ENCODE peak calls at places on chromosomes 4 and X, in nine cellular contexts. One of them, this sample, is unnamed.

GRCh38 chr4:33780952-33781655 is 2463.2 kb downstream of the ARAP2 start:
- DNase-seq in GM23338: no peak
- DNase-seq in choroid plexus epithelial cell: peak
- DNase-seq in activated T-helper 1 cell treated with Interleukin-2 at 50 U/mL for 16 hours: no peak
- DNase-seq in naive B cell: no peak
- DNase-seq in GM04504: peak
- DNase-seq in EL: peak
- DNase-seq in HEK293T: no peak
- DNase-seq in brain microvascular endothelial cell: no peak
- DNase-seq in this sample: no peak

GRCh38 chrX:24259544-24260240 is 54.2 kb downstream of the SUPT20HL2 start:
- DNase-seq in activated T-helper 1 cell treated with Interleukin-2 at 50 U/mL for 16 hours: no peak
- DNase-seq in EL: peak
- DNase-seq in naive B cell: no peak
- DNase-seq in brain microvascular endothelial cell: peak
- DNase-seq in choroid plexus epithelial cell: peak
- DNase-seq in GM04504: no peak
- DNase-seq in GM23338: peak
- DNase-seq in HEK293T: peak
- DNase-seq in this sample: no peak

GRCh38 chrX:134373736-134374135 is 86.2 kb upstream of the HPRT1 start:
- DNase-seq in activated T-helper 1 cell treated with Interleukin-2 at 50 U/mL for 16 hours: no peak
- DNase-seq in EL: no peak
- DNase-seq in HEK293T: no peak
- DNase-seq in brain microvascular endothelial cell: no peak
- DNase-seq in GM23338: peak
- DNase-seq in choroid plexus epithelial cell: no peak
- DNase-seq in naive B cell: no peak
- DNase-seq in GM04504: no peak
- DNase-seq in this sample: no peak

GRCh38 chrX:68983004-68983857 is 154.4 kb downstream of the EFNB1 start:
- DNase-seq in EL: no peak
- DNase-seq in brain microvascular endothelial cell: no peak
- DNase-seq in choroid plexus epithelial cell: no peak
- DNase-seq in GM23338: no peak
- DNase-seq in activated T-helper 1 cell treated with Interleukin-2 at 50 U/mL for 16 hours: no peak
- DNase-seq in HEK293T: peak
- DNase-seq in GM04504: no peak
- DNase-seq in naive B cell: no peak
- DNase-seq in this sample: no peak

GRCh38 chrX:17689971-17690409 is 47.3 kb upstream of the SCML1 start:
- DNase-seq in naive B cell: peak
- DNase-seq in EL: peak
- DNase-seq in HEK293T: peak
- DNase-seq in brain microvascular endothelial cell: peak
- DNase-seq in GM04504: peak
- DNase-seq in choroid plexus epithelial cell: peak
- DNase-seq in activated T-helper 1 cell treated with Interleukin-2 at 50 U/mL for 16 hours: no peak
- DNase-seq in GM23338: peak
- DNase-seq in this sample: no peak

GRCh38 chr4:41102360-41103092 is 111.8 kb downstream of the APBB2 start:
- DNase-seq in choroid plexus epithelial cell: no peak
- DNase-seq in activated T-helper 1 cell treated with Interleukin-2 at 50 U/mL for 16 hours: no peak
- DNase-seq in GM23338: no peak
- DNase-seq in EL: no peak
- DNase-seq in HEK293T: no peak
- DNase-seq in brain microvascular endothelial cell: no peak
- DNase-seq in naive B cell: no peak
- DNase-seq in GM04504: no peak
- DNase-seq in this sample: no peak

GRCh38 chr4:78426972-78427371 is 124.6 kb upstream of the ANXA3 start:
- DNase-seq in HEK293T: no peak
- DNase-seq in EL: no peak
- DNase-seq in GM23338: no peak
- DNase-seq in activated T-helper 1 cell treated with Interleukin-2 at 50 U/mL for 16 hours: no peak
- DNase-seq in brain microvascular endothelial cell: no peak
- DNase-seq in choroid plexus epithelial cell: no peak
- DNase-seq in GM04504: no peak
- DNase-seq in naive B cell: no peak
- DNase-seq in this sample: no peak

GRCh38 chr4:60759518-60760245 is 440.4 kb upstream of the ADGRL3 start:
- DNase-seq in activated T-helper 1 cell treated with Interleukin-2 at 50 U/mL for 16 hours: no peak
- DNase-seq in HEK293T: no peak
- DNase-seq in GM23338: peak
- DNase-seq in choroid plexus epithelial cell: no peak
- DNase-seq in brain microvascular endothelial cell: no peak
- DNase-seq in naive B cell: no peak
- DNase-seq in GM04504: no peak
- DNase-seq in EL: no peak
- DNase-seq in this sample: no peak

GRCh38 chrX:47380268-47380667 is 9.9 kb downstream of the ZNF157 start:
- DNase-seq in GM23338: no peak
- DNase-seq in brain microvascular endothelial cell: no peak
- DNase-seq in GM04504: no peak
- DNase-seq in naive B cell: peak
- DNase-seq in activated T-helper 1 cell treated with Interleukin-2 at 50 U/mL for 16 hours: peak
- DNase-seq in EL: no peak
- DNase-seq in HEK293T: no peak
- DNase-seq in choroid plexus epithelial cell: no peak
- DNase-seq in this sample: peak

GRCh38 chrX:22196151-22196550 is 76.6 kb upstream of the CBLL2 start:
- DNase-seq in activated T-helper 1 cell treated with Interleukin-2 at 50 U/mL for 16 hours: no peak
- DNase-seq in EL: peak
- DNase-seq in GM04504: peak
- DNase-seq in brain microvascular endothelial cell: no peak
- DNase-seq in choroid plexus epithelial cell: no peak
- DNase-seq in GM23338: no peak
- DNase-seq in naive B cell: no peak
- DNase-seq in HEK293T: no peak
- DNase-seq in this sample: no peak

GRCh38 chrX:150372280-150372679 is 9.2 kb downstream of the MAMLD1 start:
- DNase-seq in brain microvascular endothelial cell: no peak
- DNase-seq in GM04504: no peak
- DNase-seq in activated T-helper 1 cell treated with Interleukin-2 at 50 U/mL for 16 hours: no peak
- DNase-seq in EL: no peak
- DNase-seq in naive B cell: no peak
- DNase-seq in GM23338: no peak
- DNase-seq in choroid plexus epithelial cell: no peak
- DNase-seq in HEK293T: no peak
- DNase-seq in this sample: no peak

GRCh38 chrX:69305333-69306062 is 140.2 kb upstream of the PJA1 start:
- DNase-seq in EL: no peak
- DNase-seq in GM23338: peak
- DNase-seq in brain microvascular endothelial cell: no peak
- DNase-seq in GM04504: no peak
- DNase-seq in HEK293T: no peak
- DNase-seq in choroid plexus epithelial cell: no peak
- DNase-seq in naive B cell: no peak
- DNase-seq in activated T-helper 1 cell treated with Interleukin-2 at 50 U/mL for 16 hours: no peak
- DNase-seq in this sample: no peak

GRCh38 chrX:132094169-132094568 is 33.7 kb downstream of the FRMD7 start:
- DNase-seq in EL: no peak
- DNase-seq in naive B cell: no peak
- DNase-seq in GM04504: no peak
- DNase-seq in GM23338: no peak
- DNase-seq in brain microvascular endothelial cell: no peak
- DNase-seq in HEK293T: no peak
- DNase-seq in choroid plexus epithelial cell: no peak
- DNase-seq in activated T-helper 1 cell treated with Interleukin-2 at 50 U/mL for 16 hours: no peak
- DNase-seq in this sample: no peak

GRCh38 chr4:56628592-56628991 is 52.5 kb downstream of the HOPX start:
- DNase-seq in HEK293T: no peak
- DNase-seq in GM23338: no peak
- DNase-seq in GM04504: no peak
- DNase-seq in brain microvascular endothelial cell: no peak
- DNase-seq in EL: no peak
- DNase-seq in choroid plexus epithelial cell: no peak
- DNase-seq in activated T-helper 1 cell treated with Interleukin-2 at 50 U/mL for 16 hours: no peak
- DNase-seq in naive B cell: no peak
- DNase-seq in this sample: no peak

GRCh38 chrX:33218819-33219218 is 7.5 kb upstream of the DMD start:
- DNase-seq in activated T-helper 1 cell treated with Interleukin-2 at 50 U/mL for 16 hours: no peak
- DNase-seq in choroid plexus epithelial cell: no peak
- DNase-seq in naive B cell: no peak
- DNase-seq in GM04504: no peak
- DNase-seq in EL: no peak
- DNase-seq in GM23338: no peak
- DNase-seq in HEK293T: no peak
- DNase-seq in brain microvascular endothelial cell: no peak
- DNase-seq in this sample: no peak

GRCh38 chrX:20144491-20144890 is 2.9 kb upstream of the EIF1AX start:
- DNase-seq in naive B cell: no peak
- DNase-seq in HEK293T: no peak
- DNase-seq in GM23338: no peak
- DNase-seq in choroid plexus epithelial cell: peak
- DNase-seq in activated T-helper 1 cell treated with Interleukin-2 at 50 U/mL for 16 hours: no peak
- DNase-seq in brain microvascular endothelial cell: peak
- DNase-seq in GM04504: peak
- DNase-seq in EL: peak
- DNase-seq in this sample: no peak

GRCh38 chrX:150864127-150864526 is 34.3 kb downstream of the CD99L2 start:
- DNase-seq in GM23338: no peak
- DNase-seq in activated T-helper 1 cell treated with Interleukin-2 at 50 U/mL for 16 hours: no peak
- DNase-seq in EL: no peak
- DNase-seq in naive B cell: no peak
- DNase-seq in GM04504: no peak
- DNase-seq in choroid plexus epithelial cell: no peak
- DNase-seq in brain microvascular endothelial cell: no peak
- DNase-seq in HEK293T: no peak
- DNase-seq in this sample: no peak

GRCh38 chrX:135688137-135688536 is 25.3 kb upstream of the CT45A1 start:
- DNase-seq in naive B cell: no peak
- DNase-seq in HEK293T: peak
- DNase-seq in choroid plexus epithelial cell: no peak
- DNase-seq in GM04504: no peak
- DNase-seq in brain microvascular endothelial cell: no peak
- DNase-seq in GM23338: peak
- DNase-seq in activated T-helper 1 cell treated with Interleukin-2 at 50 U/mL for 16 hours: no peak
- DNase-seq in EL: peak
- DNase-seq in this sample: no peak

GRCh38 chr4:106971586-106971985 is 64.5 kb downstream of the DKK2 start:
- DNase-seq in GM04504: no peak
- DNase-seq in choroid plexus epithelial cell: no peak
- DNase-seq in activated T-helper 1 cell treated with Interleukin-2 at 50 U/mL for 16 hours: no peak
- DNase-seq in EL: no peak
- DNase-seq in GM23338: no peak
- DNase-seq in HEK293T: no peak
- DNase-seq in naive B cell: no peak
- DNase-seq in brain microvascular endothelial cell: no peak
- DNase-seq in this sample: no peak

GRCh38 chr4:174380699-174381098 is 97.0 kb downstream of the CEP44 start:
- DNase-seq in GM23338: no peak
- DNase-seq in choroid plexus epithelial cell: no peak
- DNase-seq in GM04504: no peak
- DNase-seq in activated T-helper 1 cell treated with Interleukin-2 at 50 U/mL for 16 hours: no peak
- DNase-seq in EL: no peak
- DNase-seq in HEK293T: no peak
- DNase-seq in brain microvascular endothelial cell: no peak
- DNase-seq in naive B cell: no peak
- DNase-seq in this sample: no peak

GRCh38 chr4:48262926-48263325 is 6.7 kb downstream of the TEC start:
- DNase-seq in choroid plexus epithelial cell: no peak
- DNase-seq in GM23338: no peak
- DNase-seq in activated T-helper 1 cell treated with Interleukin-2 at 50 U/mL for 16 hours: no peak
- DNase-seq in GM04504: no peak
- DNase-seq in HEK293T: no peak
- DNase-seq in brain microvascular endothelial cell: peak
- DNase-seq in naive B cell: no peak
- DNase-seq in EL: peak
- DNase-seq in this sample: no peak

GRCh38 chr4:169136330-169136729 is 126.3 kb upstream of the CBR4 start:
- DNase-seq in choroid plexus epithelial cell: no peak
- DNase-seq in HEK293T: no peak
- DNase-seq in naive B cell: no peak
- DNase-seq in GM04504: no peak
- DNase-seq in activated T-helper 1 cell treated with Interleukin-2 at 50 U/mL for 16 hours: no peak
- DNase-seq in EL: no peak
- DNase-seq in GM23338: no peak
- DNase-seq in brain microvascular endothelial cell: no peak
- DNase-seq in this sample: no peak

GRCh38 chrX:132786217-132786616 is 172.2 kb downstream of the HS6ST2 start:
- DNase-seq in GM23338: no peak
- DNase-seq in brain microvascular endothelial cell: no peak
- DNase-seq in naive B cell: no peak
- DNase-seq in EL: no peak
- DNase-seq in activated T-helper 1 cell treated with Interleukin-2 at 50 U/mL for 16 hours: no peak
- DNase-seq in GM04504: no peak
- DNase-seq in HEK293T: no peak
- DNase-seq in choroid plexus epithelial cell: peak
- DNase-seq in this sample: no peak

GRCh38 chrX:69024931-69025330 is 140.3 kb downstream of the PJA1 start:
- DNase-seq in naive B cell: no peak
- DNase-seq in HEK293T: peak
- DNase-seq in GM23338: peak
- DNase-seq in brain microvascular endothelial cell: peak
- DNase-seq in EL: peak
- DNase-seq in activated T-helper 1 cell treated with Interleukin-2 at 50 U/mL for 16 hours: no peak
- DNase-seq in choroid plexus epithelial cell: peak
- DNase-seq in GM04504: no peak
- DNase-seq in this sample: no peak

GRCh38 chr4:44646151-44646550 is 5.3 kb downstream of the YIPF7 start:
- DNase-seq in EL: no peak
- DNase-seq in HEK293T: no peak
- DNase-seq in activated T-helper 1 cell treated with Interleukin-2 at 50 U/mL for 16 hours: no peak
- DNase-seq in GM23338: no peak
- DNase-seq in GM04504: no peak
- DNase-seq in brain microvascular endothelial cell: no peak
- DNase-seq in naive B cell: no peak
- DNase-seq in choroid plexus epithelial cell: no peak
- DNase-seq in this sample: no peak

GRCh38 chr4:177480796-177481195 is 38.6 kb upstream of the AGA start:
- DNase-seq in choroid plexus epithelial cell: peak
- DNase-seq in HEK293T: no peak
- DNase-seq in EL: peak
- DNase-seq in activated T-helper 1 cell treated with Interleukin-2 at 50 U/mL for 16 hours: no peak
- DNase-seq in GM04504: no peak
- DNase-seq in GM23338: no peak
- DNase-seq in brain microvascular endothelial cell: peak
- DNase-seq in naive B cell: no peak
- DNase-seq in this sample: no peak

GRCh38 chrX:25295466-25295865 is 279.7 kb upstream of the ARX start:
- DNase-seq in GM04504: no peak
- DNase-seq in choroid plexus epithelial cell: no peak
- DNase-seq in brain microvascular endothelial cell: no peak
- DNase-seq in GM23338: no peak
- DNase-seq in activated T-helper 1 cell treated with Interleukin-2 at 50 U/mL for 16 hours: no peak
- DNase-seq in HEK293T: no peak
- DNase-seq in EL: no peak
- DNase-seq in naive B cell: no peak
- DNase-seq in this sample: no peak

GRCh38 chr4:11079171-11079570 is 349.5 kb downstream of the HS3ST1 start:
- DNase-seq in GM04504: no peak
- DNase-seq in naive B cell: no peak
- DNase-seq in activated T-helper 1 cell treated with Interleukin-2 at 50 U/mL for 16 hours: no peak
- DNase-seq in EL: no peak
- DNase-seq in HEK293T: no peak
- DNase-seq in GM23338: no peak
- DNase-seq in choroid plexus epithelial cell: no peak
- DNase-seq in brain microvascular endothelial cell: no peak
- DNase-seq in this sample: no peak

GRCh38 chrX:2432298-2432863 is 68.4 kb downstream of the DHRSX start:
- DNase-seq in choroid plexus epithelial cell: no peak
- DNase-seq in brain microvascular endothelial cell: no peak
- DNase-seq in activated T-helper 1 cell treated with Interleukin-2 at 50 U/mL for 16 hours: no peak
- DNase-seq in naive B cell: peak
- DNase-seq in GM23338: no peak
- DNase-seq in HEK293T: no peak
- DNase-seq in EL: no peak
- DNase-seq in GM04504: no peak
- DNase-seq in this sample: no peak

GRCh38 chr4:65033899-65034298 is 624.6 kb upstream of the TECRL start:
- DNase-seq in GM23338: peak
- DNase-seq in activated T-helper 1 cell treated with Interleukin-2 at 50 U/mL for 16 hours: no peak
- DNase-seq in EL: no peak
- DNase-seq in GM04504: no peak
- DNase-seq in HEK293T: no peak
- DNase-seq in naive B cell: no peak
- DNase-seq in brain microvascular endothelial cell: no peak
- DNase-seq in choroid plexus epithelial cell: peak
- DNase-seq in this sample: no peak

GRCh38 chr4:145545538-145546224 is 64.0 kb downstream of the SMAD1 start:
- DNase-seq in brain microvascular endothelial cell: peak
- DNase-seq in activated T-helper 1 cell treated with Interleukin-2 at 50 U/mL for 16 hours: no peak
- DNase-seq in HEK293T: no peak
- DNase-seq in EL: peak
- DNase-seq in GM04504: peak
- DNase-seq in GM23338: no peak
- DNase-seq in choroid plexus epithelial cell: peak
- DNase-seq in naive B cell: no peak
- DNase-seq in this sample: no peak

This sample was measured in T-helper 22 cell.